ENCODE peak calls at places on chromosome 12, in nine cellular contexts. I is body of pancreas, C is heart left ventricle, Z is lung, S is tibial nerve, W is GM23338, Q is lower lobe of right lung, Y is SJSA1, E is thyroid gland. L is an unnamed sample.

GRCh38 chr12:68538722-68539614 is 71.7 kb upstream of the RAP1B start:
- DNase-seq in Y (peak), C (peak), E (peak), Z (peak), S (peak), Q (peak), I (peak), W (peak), L (no peak)

GRCh38 chr12:122121341-122122192 is 43.0 kb downstream of the MLXIP start:
- DNase-seq in Q (peak), I (no peak), E (peak), S (no peak), Y (no peak), Z (no peak), W (no peak), C (no peak), L (no peak)

GRCh38 chr12:96445743-96446655 is 43.4 kb upstream of the CFAP54 start:
- DNase-seq in C (peak), W (no peak), Y (peak), I (no peak), Q (no peak), Z (no peak), E (no peak), S (no peak), L (peak)

GRCh38 chr12:80272516-80272915 is 171.5 kb upstream of the PTPRQ start:
- DNase-seq in C (no peak), Q (no peak), E (no peak), Z (no peak), S (no peak), Y (no peak), W (no peak), I (no peak), L (no peak)

GRCh38 chr12:4220489-4220888 is 53.1 kb upstream of the CCND2 start:
- DNase-seq in C (no peak), Z (no peak), W (no peak), Y (peak), Q (no peak), E (no peak), S (no peak), I (no peak), L (no peak)

GRCh38 chr12:9674226-9674590 is 4.7 kb downstream of the CLEC2D start:
- DNase-seq in W (no peak), S (no peak), E (no peak), Y (no peak), Z (no peak), Q (no peak), I (no peak), C (no peak), L (no peak)

GRCh38 chr12:1505576-1505975 is 88.8 kb downstream of the FBXL14 start:
- DNase-seq in S (no peak), Z (no peak), Q (no peak), Y (no peak), W (no peak), E (no peak), C (no peak), I (no peak), L (no peak)

GRCh38 chr12:77895699-77896098 is 65.0 kb downstream of the NAV3 start:
- DNase-seq in Y (no peak), Q (no peak), W (no peak), S (no peak), E (no peak), Z (no peak), C (no peak), I (no peak), L (no peak)

GRCh38 chr12:112908548-112908947 is 1.8 kb downstream of the OAS1 start:
- DNase-seq in E (no peak), Q (no peak), Z (no peak), I (no peak), S (no peak), Y (no peak), W (no peak), C (no peak), L (no peak)

GRCh38 chr12:112839386-112839972 is 47.9 kb downstream of the RPH3A start:
- DNase-seq in C (no peak), I (no peak), E (no peak), Z (no peak), W (peak), Q (no peak), S (no peak), Y (peak), L (no peak)

GRCh38 chr12:50218386-50218785 is 51.2 kb upstream of the CERS5 start:
- DNase-seq in W (no peak), S (no peak), Y (peak), Q (no peak), I (no peak), C (no peak), Z (no peak), E (no peak), L (no peak)

GRCh38 chr12:114232187-114232586 is 173.8 kb downstream of the TBX5 start:
- DNase-seq in Z (no peak), Q (no peak), C (no peak), Y (no peak), S (no peak), I (no peak), W (no peak), E (no peak), L (no peak)

GRCh38 chr12:93736640-93737178 is 59.5 kb downstream of the CRADD start:
- DNase-seq in Q (no peak), W (no peak), I (no peak), Y (no peak), S (no peak), C (no peak), Z (no peak), E (no peak), L (no peak)

GRCh38 chr12:79681008-79681590 is 9.7 kb downstream of the PAWR start:
- DNase-seq in I (no peak), S (no peak), C (no peak), W (no peak), Q (no peak), Z (no peak), Y (no peak), E (peak), L (no peak)

GRCh38 chr12:9134981-9135628 is 19.4 kb upstream of the A2M start:
- DNase-seq in I (peak), S (no peak), W (peak), Q (peak), Z (no peak), C (no peak), E (no peak), Y (no peak), L (no peak)

GRCh38 chr12:126385785-126386184 is 1320.5 kb downstream of the AACS start:
- DNase-seq in Q (no peak), S (no peak), I (peak), E (no peak), W (no peak), C (no peak), Y (no peak), Z (no peak), L (no peak)

GRCh38 chr12:4270670-4271432 is 2.7 kb upstream of the CCND2 start:
- DNase-seq in S (peak), Q (peak), E (peak), W (peak), C (peak), Z (peak), I (peak), Y (no peak), L (no peak)

GRCh38 chr12:20696181-20696580 is 1.0 kb downstream of the SLCO1C1 start:
- DNase-seq in C (peak), S (peak), I (no peak), Y (no peak), Z (no peak), Q (no peak), E (peak), W (no peak), L (no peak)

GRCh38 chr12:12807970-12808702 is 5.0 kb upstream of the DDX47 start:
- DNase-seq in Y (no peak), S (no peak), E (peak), C (peak), Q (no peak), Z (no peak), W (no peak), I (peak), L (no peak)

GRCh38 chr12:22333186-22333745 is 1.2 kb downstream of the ST8SIA1 start:
- DNase-seq in E (no peak), W (no peak), Q (no peak), Z (no peak), C (no peak), Y (no peak), S (no peak), I (no peak), L (peak)

GRCh38 chr12:95721320-95721719 is 69.2 kb downstream of the NTN4 start:
- DNase-seq in I (no peak), Y (no peak), Q (no peak), S (no peak), W (peak), C (no peak), Z (no peak), E (no peak), L (no peak)

GRCh38 chr12:5648692-5649338 is 216.9 kb downstream of the NTF3 start:
- DNase-seq in W (peak), Z (no peak), I (no peak), E (no peak), S (no peak), Q (no peak), Y (no peak), C (no peak), L (peak)

GRCh38 chr12:58310828-58311273 is 369.5 kb downstream of the ATP23 start:
- DNase-seq in C (no peak), Z (no peak), Q (no peak), Y (peak), I (no peak), W (no peak), S (no peak), E (no peak), L (peak)

GRCh38 chr12:75345531-75345930 is 11.1 kb downstream of the GLIPR1L1 start:
- DNase-seq in C (no peak), W (no peak), Q (no peak), Y (no peak), E (no peak), I (no peak), S (no peak), Z (no peak), L (no peak)

GRCh38 chr12:116853507-116853906 is 27.7 kb downstream of the HRK start:
- DNase-seq in I (no peak), C (no peak), Y (no peak), W (no peak), Q (no peak), E (no peak), S (no peak), Z (no peak), L (no peak)

GRCh38 chr12:64780531-64781373 is 21.5 kb upstream of the GNS start:
- DNase-seq in Z (peak), W (peak), Y (no peak), S (no peak), I (peak), Q (peak), E (peak), C (peak), L (no peak)

GRCh38 chr12:108115746-108116125 is 13.4 kb upstream of the WSCD2 start:
- DNase-seq in I (no peak), C (no peak), Y (no peak), Q (no peak), E (peak), W (no peak), S (no peak), Z (no peak), L (no peak)

GRCh38 chr12:28507055-28507454 is 316.8 kb downstream of the CCDC91 start:
- DNase-seq in Q (no peak), S (no peak), I (no peak), Z (no peak), E (no peak), W (no peak), Y (no peak), C (no peak), L (peak)

GRCh38 chr12:27616356-27617150 is 79.7 kb upstream of the REP15 start:
- DNase-seq in S (no peak), I (no peak), E (peak), Y (no peak), Q (no peak), W (no peak), C (no peak), Z (no peak), L (no peak)

GRCh38 chr12:85874064-85874463 is at the start of gene NTS:
- DNase-seq in Y (no peak), E (no peak), C (no peak), Q (no peak), S (no peak), I (no peak), Z (no peak), W (peak), L (no peak)
- H3K4me3 ChIP-seq in Y (no peak), E (no peak), C (no peak), Q (no peak), S (no peak), I (no peak), Z (no peak), W (peak), L (no peak)

GRCh38 chr12:111064154-111064553 is 143.8 kb upstream of the MYL2 start:
- DNase-seq in Q (no peak), E (no peak), S (no peak), Y (no peak), C (no peak), W (no peak), I (no peak), Z (no peak), L (no peak)
- H3K27ac ChIP-seq in Q (no peak), E (no peak), S (no peak), Y (no peak), C (no peak), W (no peak), I (no peak), Z (no peak), L (no peak)

GRCh38 chr12:48037267-48037915 is 33.1 kb upstream of the COL2A1 start:
- DNase-seq in Y (peak), C (no peak), Z (no peak), E (peak), S (no peak), W (peak), I (no peak), Q (no peak), L (peak)
- H3K4me3 ChIP-seq in Y (no peak), C (no peak), Z (no peak), E (no peak), S (no peak), W (peak), I (no peak), Q (no peak), L (no peak)

GRCh38 chr12:11672833-11673232 is 23.4 kb downstream of the ETV6 start:
- DNase-seq in C (no peak), Q (no peak), Z (no peak), W (no peak), S (no peak), I (peak), E (no peak), Y (no peak), L (no peak)
- H3K27ac ChIP-seq in C (peak), Q (no peak), Z (no peak), W (peak), S (no peak), I (peak), E (no peak), Y (no peak), L (no peak)